ENCODE peak calls at places on chromosome 20, in nine cellular contexts. O, D, F, M, B, H, U, Q and T are unnamed samples.

GRCh38 chr20:14498809-14499208 is 161.4 kb upstream of the FLRT3 start:
- DNase-seq in O (no peak), D (no peak), F (no peak), M (no peak), B (no peak), H (no peak), U (no peak), Q (no peak), T (no peak)

GRCh38 chr20:40050596-40050995 is 638.4 kb downstream of the MAFB start:
- DNase-seq in O (no peak), D (no peak), F (no peak), M (no peak), B (no peak), H (no peak), U (no peak), Q (no peak), T (no peak)

GRCh38 chr20:63293866-63294535 is 1.0 kb downstream of the COL20A1 start:
- DNase-seq in O (no peak), D (no peak), F (no peak), M (no peak), B (no peak), H (no peak), U (no peak), Q (no peak), T (no peak)

GRCh38 chr20:24825591-24825990 is 123.5 kb upstream of the CST7 start:
- DNase-seq in O (no peak), D (peak), F (no peak), M (no peak), B (no peak), H (no peak), U (no peak), Q (no peak), T (no peak)

GRCh38 chr20:33477386-33478234 is 12.3 kb upstream of the CBFA2T2 start:
- DNase-seq in O (no peak), D (no peak), F (no peak), M (no peak), B (no peak), H (no peak), U (no peak), Q (no peak), T (no peak)

GRCh38 chr20:41003143-41003932 is 25.3 kb upstream of the TOP1 start:
- DNase-seq in O (peak), D (peak), F (no peak), M (peak), B (peak), H (no peak), U (peak), Q (peak), T (peak)

GRCh38 chr20:38471987-38472512 is 593 bp upstream of the RALGAPB start:
- DNase-seq in O (no peak), D (no peak), F (no peak), M (no peak), B (no peak), H (no peak), U (no peak), Q (no peak), T (no peak)

GRCh38 chr20:62951896-62952372 is 575 bp upstream of the SLC17A9 start:
- DNase-seq in O (no peak), D (no peak), F (no peak), M (no peak), B (no peak), H (peak), U (no peak), Q (no peak), T (no peak)

GRCh38 chr20:25076201-25076600 is 5.7 kb downstream of the VSX1 start:
- DNase-seq in O (no peak), D (no peak), F (no peak), M (peak), B (peak), H (peak), U (peak), Q (no peak), T (no peak)

GRCh38 chr20:57392512-57393271 is 1.5 kb downstream of the RBM38 start:
- DNase-seq in O (no peak), D (peak), F (no peak), M (peak), B (no peak), H (peak), U (no peak), Q (no peak), T (no peak)

GRCh38 chr20:57248132-57248797 is 18.2 kb downstream of the BMP7 start:
- DNase-seq in O (no peak), D (no peak), F (no peak), M (no peak), B (no peak), H (no peak), U (no peak), Q (no peak), T (no peak)

GRCh38 chr20:8043687-8044278 is 24.2 kb upstream of the TMX4 start:
- DNase-seq in O (peak), D (no peak), F (no peak), M (no peak), B (peak), H (no peak), U (peak), Q (no peak), T (no peak)

GRCh38 chr20:3925899-3926638 is 36.9 kb downstream of the PANK2 start:
- DNase-seq in O (no peak), D (no peak), F (no peak), M (no peak), B (no peak), H (no peak), U (no peak), Q (no peak), T (no peak)

GRCh38 chr20:30811896-30812671 is 445.4 kb upstream of the DEFB115 start:
- DNase-seq in O (peak), D (peak), F (peak), M (peak), B (peak), H (peak), U (peak), Q (no peak), T (no peak)

GRCh38 chr20:11144114-11144513 is 470.3 kb upstream of the JAG1 start:
- DNase-seq in O (peak), D (no peak), F (no peak), M (no peak), B (peak), H (no peak), U (peak), Q (no peak), T (peak)

GRCh38 chr20:36875702-36876472 is at the start of gene TLDC2:
- DNase-seq in O (no peak), D (no peak), F (no peak), M (no peak), B (no peak), H (no peak), U (no peak), Q (no peak), T (no peak)

GRCh38 chr20:7817286-7817685 is 123.0 kb downstream of the HAO1 start:
- DNase-seq in O (no peak), D (no peak), F (no peak), M (no peak), B (no peak), H (no peak), U (no peak), Q (no peak), T (no peak)

GRCh38 chr20:33647603-33648395 is 14.3 kb upstream of the C20orf144 start:
- DNase-seq in O (peak), D (peak), F (no peak), M (no peak), B (peak), H (no peak), U (peak), Q (no peak), T (peak)

GRCh38 chr20:23995905-23996666 is 7.5 kb upstream of the GGTLC1 start:
- DNase-seq in O (peak), D (peak), F (peak), M (peak), B (peak), H (no peak), U (peak), Q (peak), T (no peak)

GRCh38 chr20:53944796-53945195 is 125.6 kb downstream of the BCAS1 start:
- DNase-seq in O (no peak), D (no peak), F (no peak), M (no peak), B (no peak), H (no peak), U (no peak), Q (no peak), T (no peak)

GRCh38 chr20:18056174-18057105 is 1.3 kb downstream of the OVOL2 start:
- DNase-seq in O (no peak), D (peak), F (no peak), M (no peak), B (no peak), H (no peak), U (peak), Q (no peak), T (no peak)

GRCh38 chr20:21052686-21053001 is 53.5 kb downstream of the LINC00237 start:
- DNase-seq in O (no peak), D (no peak), F (no peak), M (no peak), B (no peak), H (no peak), U (no peak), Q (no peak), T (no peak)

GRCh38 chr20:50788868-50789125 is 6.1 kb upstream of the BCAS4 start:
- DNase-seq in O (no peak), D (no peak), F (no peak), M (no peak), B (peak), H (peak), U (peak), Q (no peak), T (no peak)

GRCh38 chr20:50787181-50787580 is 7.7 kb upstream of the BCAS4 start:
- DNase-seq in O (no peak), D (no peak), F (no peak), M (no peak), B (no peak), H (peak), U (no peak), Q (no peak), T (no peak)

GRCh38 chr20:50788045-50788867 is 6.6 kb upstream of the BCAS4 start:
- DNase-seq in O (peak), D (no peak), F (no peak), M (peak), B (peak), H (peak), U (peak), Q (peak), T (no peak)

GRCh38 chr20:50784464-50784863 is 10.4 kb upstream of the BCAS4 start:
- DNase-seq in O (no peak), D (no peak), F (no peak), M (no peak), B (no peak), H (no peak), U (no peak), Q (no peak), T (no peak)

GRCh38 chr20:50786703-50787102 is 8.2 kb upstream of the BCAS4 start:
- DNase-seq in O (no peak), D (no peak), F (no peak), M (no peak), B (no peak), H (peak), U (no peak), Q (no peak), T (no peak)
- TF ChIP-seq CTCF in O (no peak), D (no peak), F (no peak), M (no peak), B (no peak), H (no peak), U (no peak), Q (no peak), T (no peak)

GRCh38 chr20:46311719-46312074 is 3.4 kb upstream of the CDH22 start:
- DNase-seq in O (no peak), D (no peak), F (no peak), M (no peak), B (no peak), H (no peak), U (no peak), Q (no peak), T (no peak)
- H3K4me3 ChIP-seq in O (no peak), D (no peak), F (no peak), M (no peak), B (no peak), H (no peak), U (no peak), Q (no peak), T (no peak)

GRCh38 chr20:22245139-22245538 is 339.2 kb downstream of the FOXA2 start:
- DNase-seq in O (no peak), D (no peak), F (no peak), M (no peak), B (no peak), H (no peak), U (no peak), Q (no peak), T (no peak)

GRCh38 chr20:22243063-22243462 is 341.3 kb downstream of the FOXA2 start:
- DNase-seq in O (no peak), D (no peak), F (no peak), M (no peak), B (no peak), H (no peak), U (no peak), Q (no peak), T (no peak)

GRCh38 chr20:22248052-22248667 is 336.2 kb downstream of the FOXA2 start:
- DNase-seq in O (no peak), D (no peak), F (no peak), M (no peak), B (peak), H (no peak), U (peak), Q (no peak), T (no peak)
- TF ChIP-seq CTCF in O (peak), D (peak), F (peak), M (no peak), B (peak), H (peak), U (peak), Q (no peak), T (peak)

DNA sequence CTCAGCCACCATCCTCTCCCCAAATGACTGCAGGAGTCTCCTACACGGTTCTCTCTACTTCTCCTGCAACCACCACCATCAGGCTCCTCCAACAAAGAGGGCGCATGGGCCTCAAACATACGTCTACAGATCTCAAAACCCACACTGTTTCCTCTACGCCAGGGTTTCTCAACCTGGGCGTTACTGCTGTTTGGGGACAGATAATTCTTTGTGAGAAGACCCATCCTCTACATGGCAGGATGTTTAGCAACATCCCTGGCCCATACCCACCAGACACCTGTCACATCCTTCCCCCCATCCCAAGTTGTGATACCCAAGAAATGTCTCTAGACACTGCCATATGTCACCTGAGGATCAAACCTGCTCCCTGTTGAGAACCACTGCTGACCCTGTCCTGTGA is 45.0 kb downstream of the ELMO2 start:
- DNase-seq in O (no peak), D (no peak), F (no peak), M (no peak), B (no peak), H (no peak), U (no peak), Q (no peak), T (no peak)
- H3K4me3 ChIP-seq in O (no peak), D (no peak), F (no peak), M (no peak), B (no peak), H (no peak), U (no peak), Q (no peak), T (no peak)

DNA sequence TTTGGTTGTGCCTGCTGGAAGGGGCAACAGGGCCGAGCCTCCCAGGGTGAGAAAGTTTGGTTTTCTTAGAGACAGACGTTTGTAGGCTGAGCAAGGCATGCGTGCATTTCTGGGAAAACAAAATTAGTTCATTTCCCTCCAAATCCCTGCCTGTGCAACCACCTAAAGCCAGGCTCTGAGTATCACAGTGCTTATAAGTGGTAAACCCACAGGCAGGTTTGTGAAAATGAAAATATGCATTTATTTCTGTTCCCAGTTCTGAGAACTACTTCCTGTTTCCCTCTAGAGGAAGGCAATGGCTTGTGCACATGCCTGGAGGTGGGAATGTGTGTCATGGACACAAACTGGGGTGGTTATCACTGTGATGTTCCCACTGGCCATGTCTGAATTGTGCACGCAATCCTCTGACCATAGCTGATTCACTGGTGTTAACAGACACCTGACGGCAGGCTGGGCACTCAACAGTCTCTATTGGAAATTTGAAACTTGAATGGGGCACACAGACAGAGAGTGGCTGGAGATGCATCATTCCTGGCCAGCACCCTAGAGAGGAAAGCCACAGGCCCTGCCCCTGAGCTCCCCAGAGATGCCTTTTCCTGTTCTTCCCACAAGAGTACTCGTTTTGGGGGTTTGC is 26.3 kb downstream of the FAM110A start:
- DNase-seq in O (no peak), D (no peak), F (no peak), M (no peak), B (no peak), H (no peak), U (no peak), Q (no peak), T (no peak)
- TF ChIP-seq CTCF in O (no peak), D (no peak), F (no peak), M (no peak), B (peak), H (no peak), U (no peak), Q (no peak), T (no peak)

DNA sequence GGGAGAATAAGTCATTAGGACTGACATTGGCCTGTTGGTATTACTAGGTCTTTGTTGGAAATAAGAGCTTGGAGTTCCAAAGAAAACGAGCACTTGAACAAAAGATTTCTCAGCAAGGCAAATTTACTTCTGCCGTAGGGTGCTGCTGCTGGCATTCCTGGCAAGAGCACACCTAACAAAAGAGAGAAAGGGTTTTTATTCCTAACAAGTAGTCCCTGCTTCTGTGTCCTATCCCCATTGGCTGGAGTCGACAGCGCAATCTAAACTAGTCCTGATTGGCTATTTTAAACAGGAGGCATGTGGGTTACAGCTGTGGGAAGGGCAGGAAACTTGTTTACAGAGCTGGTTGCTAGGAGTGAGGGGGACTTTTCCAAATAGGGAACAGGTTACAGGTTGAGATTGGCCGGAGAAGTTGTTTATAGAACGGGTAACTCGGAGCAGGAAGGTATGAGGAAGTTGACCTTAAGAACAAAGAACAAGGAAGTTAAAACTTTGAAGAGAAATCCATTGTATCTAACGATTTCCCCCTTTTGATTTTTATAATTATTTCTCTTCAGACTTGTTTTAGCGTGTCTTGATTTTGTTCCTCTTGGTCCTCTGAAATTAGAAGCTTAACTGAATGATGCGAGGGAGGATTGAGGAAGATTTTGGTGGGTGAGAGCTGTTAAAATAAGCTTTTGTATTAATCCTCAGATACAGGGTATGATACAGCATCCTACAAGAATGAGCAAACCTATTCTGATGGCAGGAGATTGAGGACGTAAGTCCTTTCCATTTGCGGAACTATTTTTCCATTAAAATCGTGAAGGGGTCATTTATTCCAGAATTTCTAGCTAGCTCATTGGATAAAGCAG is 3.4 kb upstream of the ZNFX1 start:
- DNase-seq in O (no peak), D (no peak), F (no peak), M (no peak), B (no peak), H (no peak), U (peak), Q (no peak), T (no peak)
- H3K4me3 ChIP-seq in O (peak), D (peak), F (peak), M (no peak), B (peak), H (peak), U (no peak), Q (no peak), T (peak)

DNA sequence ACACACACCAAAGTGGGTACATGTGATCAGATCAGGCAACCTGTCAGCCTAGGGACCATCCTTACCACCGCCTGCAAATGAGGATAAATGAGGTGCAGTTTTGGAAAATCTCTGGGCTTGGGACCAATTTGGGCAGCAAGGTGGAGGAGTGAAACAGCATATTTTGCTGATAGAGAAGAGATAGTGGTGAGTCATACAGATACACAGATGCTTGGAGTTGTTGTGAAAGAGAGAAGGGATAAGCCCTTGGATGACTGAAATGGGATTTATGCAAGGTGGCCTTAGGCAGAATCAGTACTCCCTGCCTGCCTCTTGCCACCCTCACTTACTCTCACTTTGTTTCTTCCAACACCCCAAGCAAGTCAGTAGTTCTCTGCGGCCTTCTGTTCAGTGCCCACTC is 34.7 kb downstream of the BMP2 start:
- DNase-seq in O (no peak), D (no peak), F (no peak), M (no peak), B (peak), H (no peak), U (peak), Q (no peak), T (no peak)
- TF ChIP-seq CTCF in O (no peak), D (no peak), F (no peak), M (no peak), B (no peak), H (no peak), U (no peak), Q (no peak), T (no peak)